ENCODE peak calls at places on chromosomes 11 and 22, in five cellular contexts. N, G, R, Q and U are unnamed samples.
A peak's percentile ranks its signal among the peaks of the same experiment; 100 is the strongest.

GRCh38 chr11:76781046-76781801 is 1.9 kb upstream of the TSKU start:
- DNase-seq in G (peak; percentile 86), Q (peak; percentile 79), R (no peak), N (no peak), U (no peak)

GRCh38 chr11:8097062-8097814 is 16.2 kb downstream of the TUB start:
- DNase-seq in R (no peak), N (no peak), G (no peak), Q (no peak), U (no peak)

GRCh38 chr22:20108757-20109230 is 7.1 kb upstream of the RANBP1 start:
- DNase-seq in Q (no peak), G (no peak), N (no peak), R (peak; percentile 45), U (no peak)

GRCh38 chr22:21594865-21595452 is 27.4 kb downstream of the UBE2L3 start:
- DNase-seq in G (no peak), N (no peak), R (no peak), Q (no peak), U (no peak)

GRCh38 chr22:35589071-35589735 is 27.9 kb downstream of the MB start:
- DNase-seq in R (peak; percentile 92), G (no peak), Q (no peak), N (no peak), U (no peak)

GRCh38 chr11:15901046-15901445 is 455.3 kb downstream of the SOX6 start:
- DNase-seq in G (no peak), N (no peak), Q (no peak), R (no peak), U (no peak)

GRCh38 chr22:38786631-38787030 is 7.3 kb downstream of the DNAL4 start:
- DNase-seq in Q (no peak), N (no peak), R (peak; percentile 28), G (no peak), U (no peak)

GRCh38 chr11:12862761-12863469 is 146.2 kb upstream of the RASSF10 start:
- DNase-seq in N (no peak), R (peak; percentile 64), Q (no peak), G (no peak), U (peak; percentile 79)

GRCh38 chr11:92332986-92333385 is 108.4 kb downstream of the FAT3 start:
- DNase-seq in Q (no peak), N (no peak), G (no peak), R (no peak), U (no peak)

GRCh38 chr22:41608386-41608785 is 12.5 kb downstream of the DESI1 start:
- DNase-seq in G (no peak), R (no peak), N (no peak), Q (no peak), U (no peak)

GRCh38 chr11:13963169-13963948 is 836 bp downstream of the SPON1 start:
- DNase-seq in Q (peak; percentile 64), N (no peak), G (peak; percentile 70), R (no peak), U (no peak)

GRCh38 chr11:68959465-68960298 is 21.1 kb downstream of the MRGPRD start:
- DNase-seq in N (no peak), Q (no peak), R (peak; percentile 33), G (no peak), U (no peak)

GRCh38 chr11:132177106-132177505 is 806.7 kb downstream of the NTM start:
- DNase-seq in G (no peak), R (no peak), N (no peak), Q (no peak), U (no peak)

GRCh38 chr11:97460091-97460490 is 1070.3 kb downstream of the JRKL start:
- DNase-seq in N (no peak), G (no peak), R (no peak), Q (no peak), U (no peak)

GRCh38 chr11:124611016-124611571 is at the start of gene PANX3:
- DNase-seq in G (no peak), R (no peak), N (no peak), Q (no peak), U (no peak)

GRCh38 chr11:128246364-128247234 is 340.8 kb downstream of the ETS1 start:
- DNase-seq in N (no peak), R (no peak), G (no peak), Q (no peak), U (no peak)

GRCh38 chr11:28715726-28716125 is 607.5 kb downstream of the METTL15 start:
- DNase-seq in N (no peak), R (no peak), G (no peak), Q (no peak), U (no peak)

GRCh38 chr11:128271401-128271800 is 316.0 kb downstream of the ETS1 start:
- DNase-seq in R (no peak), N (no peak), G (no peak), Q (no peak), U (no peak)

DNA sequence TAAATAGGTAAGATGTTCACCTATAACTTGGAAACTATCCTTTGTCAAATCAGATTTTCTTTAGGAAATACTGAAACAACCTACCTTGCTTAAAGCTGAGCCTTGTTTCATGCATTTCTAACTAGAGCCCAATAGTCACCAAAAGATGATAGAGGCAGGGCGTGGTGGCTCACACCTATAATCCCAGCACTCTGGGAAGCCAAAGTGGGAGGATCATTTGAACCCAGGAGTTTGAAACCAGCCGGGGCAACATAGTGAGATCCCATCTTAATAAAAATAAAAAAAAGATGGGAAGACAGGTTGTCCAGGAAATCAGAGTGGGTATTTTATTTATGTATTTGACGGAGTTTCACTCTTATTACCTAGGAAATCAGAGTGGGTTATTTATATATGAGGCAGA is 38.3 kb downstream of the DDX6 start:
- DNase-seq in N (no peak), G (no peak), R (no peak), Q (no peak), U (no peak)
- H3K4me3 ChIP-seq in N (no peak overlapping the region), G (no peak overlapping the region), R (no peak overlapping the region), Q (no peak overlapping the region), U (no peak overlapping the region)

GRCh38 chr22:50281384-50281760 is 11.2 kb upstream of the MAPK11 start:
- DNase-seq in N (no peak), R (no peak), G (no peak), Q (no peak), U (no peak)

GRCh38 chr22:50282361-50283144 is 12.4 kb upstream of the MAPK11 start:
- DNase-seq in Q (peak; percentile 77), G (peak; percentile 84), R (no peak), N (no peak), U (no peak)

GRCh38 chr22:50280708-50281383 is 10.7 kb upstream of the MAPK11 start:
- DNase-seq in Q (no peak), G (no peak), N (no peak), R (no peak), U (no peak)

GRCh38 chr22:50280022-50280707 is 10.0 kb upstream of the MAPK11 start:
- DNase-seq in N (no peak), Q (no peak), R (no peak), G (no peak), U (no peak)

GRCh38 chr22:50281957-50282356 is 11.8 kb upstream of the MAPK11 start:
- DNase-seq in Q (no peak), R (no peak), N (no peak), G (no peak), U (no peak)
- H3K36me3 ChIP-seq in Q (peaks cover 42% of the 10 kb centered on the region), R (peaks cover 81% of the 10 kb centered on the region), N (peaks cover 84% of the 10 kb centered on the region), G (peaks cover 27% of the 10 kb centered on the region), U (peaks cover 49% of the 10 kb centered on the region)

GRCh38 chr11:70611890-70612289 is 213.6 kb downstream of the CTTN start:
- DNase-seq in Q (no peak), G (no peak), R (no peak), N (no peak), U (no peak)
- H3K4me3 ChIP-seq in Q (no peak overlapping the region), G (no peak overlapping the region), R (no peak overlapping the region), N (no peak overlapping the region), U (no peak overlapping the region)

DNA sequence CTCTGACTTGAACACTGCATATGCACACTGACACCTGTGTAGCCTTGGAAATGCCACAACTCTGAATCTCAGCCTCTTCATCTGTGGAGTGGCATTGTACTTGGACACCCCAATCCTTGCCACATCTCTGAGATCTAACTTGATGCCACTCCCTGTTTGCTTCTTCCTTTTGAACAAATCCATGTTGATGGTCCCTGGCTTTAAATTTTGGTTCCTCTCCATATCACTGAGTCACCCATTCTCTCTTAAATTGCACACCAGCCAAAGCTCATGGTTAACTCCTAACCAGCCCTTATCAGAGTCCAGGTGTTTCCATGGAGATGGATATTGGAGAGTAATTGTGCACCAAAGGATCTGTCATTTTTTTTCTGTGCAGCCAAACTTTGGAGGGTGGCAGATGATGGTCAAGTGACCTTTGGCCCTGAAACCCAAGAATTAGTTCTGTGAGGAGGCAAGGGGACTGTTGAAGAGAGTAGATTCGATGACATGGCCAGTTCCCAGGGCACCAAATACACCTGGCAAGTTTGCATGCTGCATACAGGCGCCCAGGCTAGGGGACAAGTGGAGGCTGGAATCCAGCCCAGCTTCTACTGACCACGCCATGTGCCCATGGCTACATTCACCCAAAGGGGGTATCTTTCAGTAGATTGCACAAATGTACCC is 25.1 kb upstream of the PAMR1 start:
- DNase-seq in G (no peak), R (no peak), Q (no peak), N (no peak), U (no peak)
- H3K36me3 ChIP-seq in G (no peaks in the 10 kb centered on the region), R (no peaks in the 10 kb centered on the region), Q (no peaks in the 10 kb centered on the region), N (no peaks in the 10 kb centered on the region), U (no peaks in the 10 kb centered on the region)

GRCh38 chr11:34614334-34615113 is 6.4 kb upstream of the EHF start:
- DNase-seq in Q (peak; percentile 16), N (no peak), G (no peak), R (no peak), U (no peak)
- H3K4me3 ChIP-seq in Q (no peak overlapping the region), N (no peak overlapping the region), G (no peak overlapping the region), R (no peak overlapping the region), U (no peak overlapping the region)

GRCh38 chr11:111748035-111748804 is 18.0 kb downstream of the PPP2R1B start:
- DNase-seq in G (no peak), R (no peak), Q (no peak), N (no peak), U (no peak)

GRCh38 chr11:111743700-111744099 is 22.5 kb downstream of the PPP2R1B start:
- DNase-seq in G (no peak), Q (no peak), N (no peak), R (no peak), U (no peak)

GRCh38 chr11:111749646-111750045 is 16.5 kb downstream of the PPP2R1B start:
- DNase-seq in R (no peak), G (no peak), N (no peak), Q (no peak), U (no peak)

DNA sequence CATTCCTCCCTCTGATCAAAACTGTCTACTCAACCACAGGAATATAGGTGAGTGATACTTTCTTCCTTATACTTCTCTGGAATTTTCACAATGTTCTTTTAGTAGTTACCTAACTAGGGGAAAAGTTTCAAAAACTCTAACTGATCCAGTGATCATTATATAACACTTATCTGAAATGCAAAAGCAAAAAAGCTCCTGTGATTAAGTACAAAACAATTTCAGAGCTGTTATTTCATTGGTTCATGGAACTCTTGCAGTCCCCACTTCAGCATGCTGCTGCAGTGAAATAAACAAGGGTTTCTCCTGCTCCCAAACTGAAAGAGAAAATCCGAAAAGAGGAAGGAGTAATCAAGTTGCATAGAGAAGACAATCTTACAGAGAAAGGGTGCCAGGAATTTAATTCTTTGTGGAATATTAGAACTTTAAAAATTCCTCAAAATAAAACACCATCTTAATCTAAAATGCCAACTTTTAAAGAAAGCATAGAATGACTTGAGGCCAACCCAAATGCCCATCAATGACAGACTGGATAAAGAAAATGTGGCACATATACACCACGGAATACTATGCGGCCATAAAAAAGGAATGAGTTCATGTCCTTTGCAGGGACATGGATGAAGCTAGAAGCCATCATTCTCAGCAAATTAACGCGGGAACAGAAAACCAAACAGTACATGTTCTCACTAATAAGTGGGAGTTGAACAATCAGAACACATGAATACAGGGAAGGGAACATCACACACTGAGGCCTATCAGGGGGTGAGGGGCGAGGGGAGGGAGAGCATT is 20.3 kb downstream of the PPP2R1B start:
- DNase-seq in G (no peak), N (no peak), R (no peak), Q (no peak), U (no peak)
- H3K36me3 ChIP-seq in G (peaks cover 31% of the 10 kb centered on the region), N (peaks cover 10% of the 10 kb centered on the region), R (peaks cover 100% of the 10 kb centered on the region), Q (peaks cover 13% of the 10 kb centered on the region), U (peaks cover 66% of the 10 kb centered on the region)

GRCh38 chr11:93541884-93542752 is 1.1 kb downstream of the SMCO4 start:
- DNase-seq in N (no peak), R (no peak), G (peak; percentile 81), Q (peak; percentile 56), U (peak; percentile 59)
- H3K4me3 ChIP-seq in N (peak overlapping the region; percentile 89), R (peak overlapping the region; percentile 84), G (peak overlapping the region; percentile 84), Q (peak overlapping the region; percentile 68), U (peak overlapping the region; percentile 58)